ENCODE peak calls at places on chromosomes 6 and 20, in ten cellular contexts. N, W, H, I, J, U, B, E, A and Z are unnamed samples.

GRCh38 chr6:144778773-144779531 is 493.8 kb downstream of the UTRN start:
- DNase-seq in N (no peak), W (no peak), H (peak), I (no peak), J (no peak), U (no peak), B (no peak), E (no peak), A (no peak), Z (no peak)

GRCh38 chr20:48975955-48976354 is 54.4 kb downstream of the ARFGEF2 start:
- DNase-seq in N (no peak), W (no peak), H (no peak), I (no peak), J (no peak), U (no peak), B (no peak), E (no peak), A (no peak), Z (no peak)

GRCh38 chr6:98787401-98787800 is 47.0 kb upstream of the POU3F2 start:
- DNase-seq in N (no peak), W (no peak), H (no peak), I (no peak), J (no peak), U (no peak), B (no peak), E (no peak), A (no peak), Z (no peak)

GRCh38 chr20:51375561-51375960 is 167.0 kb downstream of the NFATC2 start:
- DNase-seq in N (no peak), W (no peak), H (no peak), I (no peak), J (no peak), U (no peak), B (no peak), E (no peak), A (no peak), Z (no peak)

GRCh38 chr6:165767228-165767627 is 104.2 kb upstream of the PDE10A start:
- DNase-seq in N (no peak), W (no peak), H (no peak), I (no peak), J (no peak), U (no peak), B (no peak), E (no peak), A (no peak), Z (no peak)

GRCh38 chr6:43604174-43604573 is 24.9 kb downstream of the GTPBP2 start:
- DNase-seq in N (no peak), W (no peak), H (no peak), I (no peak), J (no peak), U (peak), B (no peak), E (no peak), A (peak), Z (no peak)

GRCh38 chr6:106085984-106086832 is at the start of gene PRDM1:
- DNase-seq in N (peak), W (peak), H (peak), I (peak), J (peak), U (peak), B (peak), E (no peak), A (peak), Z (peak)

GRCh38 chr6:130814506-130814905 is 12.7 kb upstream of the SMLR1 start:
- DNase-seq in N (no peak), W (no peak), H (no peak), I (no peak), J (no peak), U (no peak), B (no peak), E (no peak), A (no peak), Z (no peak)

GRCh38 chr6:151349651-151350270 is 41.6 kb downstream of the ZBTB2 start:
- DNase-seq in N (no peak), W (no peak), H (no peak), I (no peak), J (no peak), U (no peak), B (no peak), E (no peak), A (no peak), Z (no peak)

GRCh38 chr20:58819921-58820320 is 30.8 kb downstream of the GNAS-AS1 start:
- DNase-seq in N (no peak), W (no peak), H (no peak), I (no peak), J (no peak), U (no peak), B (no peak), E (no peak), A (no peak), Z (peak)

GRCh38 chr20:4813076-4813838 is 91.5 kb downstream of the PRND start:
- DNase-seq in N (no peak), W (no peak), H (no peak), I (no peak), J (no peak), U (no peak), B (no peak), E (no peak), A (no peak), Z (peak)

GRCh38 chr20:62409935-62410741 is 3.1 kb upstream of the CABLES2 start:
- DNase-seq in N (no peak), W (peak), H (peak), I (peak), J (no peak), U (peak), B (peak), E (peak), A (no peak), Z (peak)

GRCh38 chr20:38211200-38212097 is 46.4 kb upstream of the TGM2 start:
- DNase-seq in N (no peak), W (no peak), H (no peak), I (no peak), J (no peak), U (no peak), B (no peak), E (no peak), A (no peak), Z (no peak)

GRCh38 chr6:49772296-49772695 is 14.8 kb downstream of the PGK2 start:
- DNase-seq in N (no peak), W (no peak), H (no peak), I (no peak), J (no peak), U (no peak), B (no peak), E (no peak), A (no peak), Z (no peak)

GRCh38 chr20:61205769-61206168 is 46.3 kb upstream of the CDH4 start:
- DNase-seq in N (no peak), W (no peak), H (no peak), I (no peak), J (no peak), U (no peak), B (no peak), E (no peak), A (no peak), Z (no peak)

GRCh38 chr20:49701313-49701731 is 12.4 kb downstream of the B4GALT5 start:
- DNase-seq in N (no peak), W (no peak), H (peak), I (no peak), J (no peak), U (no peak), B (no peak), E (no peak), A (peak), Z (no peak)

GRCh38 chr6:108904731-108905130 is 56.5 kb downstream of the ARMC2 start:
- DNase-seq in N (no peak), W (no peak), H (no peak), I (no peak), J (no peak), U (no peak), B (no peak), E (peak), A (no peak), Z (peak)

GRCh38 chr6:23990158-23990557 is 135.9 kb upstream of the NRSN1 start:
- DNase-seq in N (no peak), W (no peak), H (no peak), I (no peak), J (no peak), U (no peak), B (no peak), E (no peak), A (no peak), Z (no peak)

GRCh38 chr6:87653074-87653962 is 48.7 kb downstream of the AKIRIN2 start:
- DNase-seq in N (no peak), W (no peak), H (no peak), I (no peak), J (no peak), U (no peak), B (no peak), E (no peak), A (no peak), Z (no peak)

GRCh38 chr6:8940356-8940755 is 505.0 kb upstream of the SLC35B3 start:
- DNase-seq in N (no peak), W (no peak), H (no peak), I (no peak), J (no peak), U (no peak), B (no peak), E (no peak), A (no peak), Z (no peak)

GRCh38 chr6:159221486-159222170 is 52.4 kb downstream of the FNDC1 start:
- DNase-seq in N (no peak), W (no peak), H (no peak), I (no peak), J (no peak), U (no peak), B (no peak), E (no peak), A (no peak), Z (no peak)

GRCh38 chr20:22346716-22347115 is 237.7 kb downstream of the FOXA2 start:
- DNase-seq in N (no peak), W (no peak), H (no peak), I (no peak), J (no peak), U (no peak), B (no peak), E (peak), A (no peak), Z (no peak)

GRCh38 chr6:11381801-11382513 is 149.5 kb upstream of the NEDD9 start:
- DNase-seq in N (peak), W (peak), H (no peak), I (no peak), J (no peak), U (no peak), B (no peak), E (no peak), A (no peak), Z (peak)

GRCh38 chr6:20866940-20867630 is 332.8 kb downstream of the CDKAL1 start:
- DNase-seq in N (no peak), W (no peak), H (peak), I (no peak), J (no peak), U (no peak), B (no peak), E (no peak), A (peak), Z (no peak)

GRCh38 chr6:95596021-95596420 is 18.7 kb downstream of the MANEA start:
- DNase-seq in N (no peak), W (no peak), H (no peak), I (no peak), J (no peak), U (no peak), B (no peak), E (no peak), A (no peak), Z (no peak)

GRCh38 chr6:46657642-46658041 is 4.9 kb downstream of the SLC25A27 start:
- DNase-seq in N (no peak), W (no peak), H (no peak), I (no peak), J (no peak), U (no peak), B (no peak), E (no peak), A (no peak), Z (no peak)

GRCh38 chr6:31317036-31317435 is 39.9 kb downstream of the HLA-B start:
- DNase-seq in N (no peak), W (no peak), H (no peak), I (no peak), J (no peak), U (no peak), B (no peak), E (no peak), A (no peak), Z (no peak)

GRCh38 chr6:107730106-107730505 is 94.0 kb downstream of the SCML4 start:
- DNase-seq in N (no peak), W (no peak), H (no peak), I (no peak), J (no peak), U (no peak), B (no peak), E (no peak), A (no peak), Z (peak)

GRCh38 chr6:169383265-169383664 is 129.6 kb upstream of the THBS2 start:
- DNase-seq in N (no peak), W (no peak), H (no peak), I (no peak), J (no peak), U (no peak), B (no peak), E (no peak), A (no peak), Z (no peak)

GRCh38 chr6:169382735-169383134 is 129.1 kb upstream of the THBS2 start:
- DNase-seq in N (no peak), W (no peak), H (no peak), I (no peak), J (no peak), U (no peak), B (no peak), E (no peak), A (no peak), Z (no peak)

GRCh38 chr6:169385237-169385880 is 131.7 kb upstream of the THBS2 start:
- DNase-seq in N (no peak), W (no peak), H (no peak), I (no peak), J (no peak), U (no peak), B (no peak), E (no peak), A (no peak), Z (no peak)

GRCh38 chr6:169386431-169387057 is 132.9 kb upstream of the THBS2 start:
- DNase-seq in N (no peak), W (no peak), H (no peak), I (no peak), J (no peak), U (no peak), B (no peak), E (no peak), A (peak), Z (no peak)

DNA sequence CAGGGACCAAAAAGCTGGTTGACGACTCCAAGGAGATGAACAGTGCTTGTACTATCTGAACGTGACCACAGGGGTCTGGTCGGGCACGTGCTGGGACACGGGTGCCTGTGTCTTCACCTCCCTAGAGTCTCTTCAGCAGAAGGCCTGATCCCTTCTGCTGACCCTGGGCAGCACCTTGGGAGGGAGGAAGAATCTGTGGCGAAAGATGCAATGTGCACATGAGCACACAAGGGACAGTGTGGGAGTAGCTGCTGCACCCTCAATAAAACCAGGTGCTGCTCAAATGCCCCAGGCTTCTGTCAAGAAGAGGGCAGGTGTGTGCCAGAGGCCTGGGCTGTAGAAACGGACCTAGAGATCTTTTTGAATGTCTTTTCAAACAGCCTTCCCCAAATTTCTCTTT is 130.6 kb upstream of the THBS2 start:
- DNase-seq in N (no peak), W (no peak), H (no peak), I (no peak), J (no peak), U (no peak), B (no peak), E (no peak), A (no peak), Z (no peak)
- TF ChIP-seq POLR2A in N (no peak), W (no peak), H (no peak), I (no peak), J (no peak), U (no peak), B (no peak), E (no peak), A (no peak), Z (no peak)

GRCh38 chr20:53751394-53752368 is 158.0 kb upstream of the ZNF217 start:
- DNase-seq in N (no peak), W (peak), H (peak), I (no peak), J (no peak), U (no peak), B (no peak), E (no peak), A (no peak), Z (peak)

GRCh38 chr20:53749499-53749898 is 155.9 kb upstream of the ZNF217 start:
- DNase-seq in N (no peak), W (no peak), H (no peak), I (no peak), J (no peak), U (no peak), B (no peak), E (no peak), A (no peak), Z (no peak)

GRCh38 chr20:53752583-53752970 is 158.9 kb upstream of the ZNF217 start:
- DNase-seq in N (no peak), W (no peak), H (peak), I (no peak), J (no peak), U (no peak), B (no peak), E (no peak), A (no peak), Z (no peak)

GRCh38 chr20:53748821-53749402 is 155.3 kb upstream of the ZNF217 start:
- DNase-seq in N (no peak), W (no peak), H (peak), I (no peak), J (no peak), U (no peak), B (no peak), E (no peak), A (peak), Z (no peak)

GRCh38 chr20:53750827-53751393 is 157.3 kb upstream of the ZNF217 start:
- DNase-seq in N (no peak), W (peak), H (no peak), I (no peak), J (no peak), U (no peak), B (peak), E (no peak), A (peak), Z (no peak)
- TF ChIP-seq POLR2A in N (no peak), W (no peak), H (no peak), I (no peak), J (no peak), U (no peak), B (no peak), E (no peak), A (peak), Z (no peak)

DNA sequence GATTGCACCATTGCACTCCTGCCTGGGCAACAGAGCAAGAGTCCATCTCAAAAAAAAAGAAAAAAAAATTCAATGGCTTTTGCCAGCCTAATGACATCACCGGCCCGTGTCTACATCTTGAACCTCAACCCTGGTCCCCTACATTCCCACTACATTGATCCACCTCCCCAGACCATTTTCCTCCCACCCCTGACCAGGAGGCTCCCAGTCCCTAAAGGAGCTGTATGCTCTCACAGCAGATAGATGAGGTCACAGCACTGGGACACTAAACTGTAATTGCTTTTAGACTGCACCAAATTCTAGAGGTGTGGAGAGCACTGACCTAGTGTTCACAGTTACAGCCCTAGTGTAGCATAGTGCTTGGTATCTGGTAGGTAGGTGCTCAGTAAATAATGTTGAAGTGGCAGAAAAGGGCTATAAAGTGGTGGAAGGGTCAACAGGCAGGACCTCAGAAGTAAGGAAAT is 10.7 kb downstream of the TGIF2 start:
- DNase-seq in N (no peak), W (no peak), H (no peak), I (no peak), J (no peak), U (no peak), B (no peak), E (no peak), A (no peak), Z (no peak)
- TF ChIP-seq POLR2A in N (no peak), W (no peak), H (no peak), I (no peak), J (no peak), U (no peak), B (no peak), E (no peak), A (no peak), Z (no peak)

GRCh38 chr6:69819138-69819537 is 22.3 kb upstream of the LMBRD1 start:
- DNase-seq in N (no peak), W (no peak), H (no peak), I (no peak), J (no peak), U (no peak), B (no peak), E (no peak), A (no peak), Z (no peak)

GRCh38 chr6:69818223-69818930 is 21.6 kb upstream of the LMBRD1 start:
- DNase-seq in N (no peak), W (no peak), H (no peak), I (no peak), J (no peak), U (no peak), B (no peak), E (no peak), A (no peak), Z (no peak)

GRCh38 chr6:69820018-69820417 is 23.2 kb upstream of the LMBRD1 start:
- DNase-seq in N (no peak), W (no peak), H (no peak), I (no peak), J (no peak), U (no peak), B (no peak), E (no peak), A (no peak), Z (no peak)

GRCh38 chr6:69817358-69817757 is 20.5 kb upstream of the LMBRD1 start:
- DNase-seq in N (no peak), W (no peak), H (no peak), I (no peak), J (no peak), U (no peak), B (no peak), E (no peak), A (no peak), Z (no peak)

DNA sequence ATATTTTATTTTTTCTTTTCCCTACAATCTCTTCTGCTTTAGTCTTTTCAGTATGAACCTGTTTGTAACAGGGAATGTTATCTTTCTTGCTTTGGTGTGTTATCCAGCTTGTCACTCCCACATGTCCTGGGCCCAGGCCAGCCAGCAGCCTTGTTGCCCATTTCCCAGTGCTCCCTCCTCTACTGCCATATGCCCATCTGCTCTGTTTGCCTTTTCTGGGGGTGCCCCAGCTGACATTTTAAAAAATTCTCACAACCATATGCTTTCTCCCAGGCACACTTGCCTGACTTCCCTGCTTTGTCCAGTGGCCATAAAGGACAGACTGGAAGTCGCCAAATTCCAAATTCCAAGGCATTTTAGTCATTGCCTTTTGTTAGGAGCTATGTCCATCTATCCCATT is 23.6 kb upstream of the LMBRD1 start:
- DNase-seq in N (no peak), W (no peak), H (no peak), I (peak), J (no peak), U (no peak), B (no peak), E (no peak), A (no peak), Z (no peak)
- TF ChIP-seq POLR2A in N (no peak), W (no peak), H (no peak), I (no peak), J (no peak), U (no peak), B (no peak), E (no peak), A (no peak), Z (no peak)

GRCh38 chr6:45084257-45084656 is 243.9 kb upstream of the RUNX2 start:
- DNase-seq in N (no peak), W (no peak), H (no peak), I (no peak), J (no peak), U (no peak), B (no peak), E (no peak), A (no peak), Z (no peak)
- TF ChIP-seq POLR2A in N (no peak), W (no peak), H (no peak), I (no peak), J (no peak), U (no peak), B (no peak), E (no peak), A (no peak), Z (no peak)